ENCODE peak calls at places on chromosomes 12 and 14, in five cellular contexts. O is AG09309, L is lower leg skin, N is IMR-90, W is tibial artery. F is an unnamed sample.

GRCh38 chr12:94689002-94689645 is 38.8 kb upstream of the TMCC3 start:
- DNase-seq in W (no peak), O (no peak), L (no peak), N (peak; percentile 27), F (no peak)

GRCh38 chr12:55142896-55143870 is 17.0 kb downstream of the OR9K2 start:
- DNase-seq in W (no peak), L (no peak), N (peak; percentile 38), O (peak; percentile 0), F (peak; percentile 30)

GRCh38 chr12:77406131-77406905 is 340.9 kb upstream of the E2F7 start:
- DNase-seq in O (no peak), W (no peak), L (no peak), N (no peak), F (no peak)

GRCh38 chr14:95052016-95052585 is 105.2 kb downstream of the DICER1 start:
- DNase-seq in L (no peak), N (no peak), W (no peak), O (no peak), F (no peak)

GRCh38 chr12:100168562-100168961 is 25.9 kb upstream of the BLTP3B start:
- DNase-seq in W (no peak), O (no peak), N (no peak), L (no peak), F (no peak)

GRCh38 chr14:100285913-100286400 is 20.3 kb downstream of the SLC25A29 start:
- DNase-seq in W (no peak), L (no peak), N (no peak), O (no peak), F (no peak)

GRCh38 chr12:122421263-122421814 is 1.1 kb downstream of the CLIP1 start:
- DNase-seq in W (peak; percentile 59), O (no peak), N (peak; percentile 47), L (peak; percentile 58), F (peak; percentile 34)

GRCh38 chr12:96906849-96907664 is at the start of gene NEDD1:
- DNase-seq in W (peak; percentile 79), N (peak; percentile 67), L (peak; percentile 68), O (no peak), F (peak; percentile 70)

GRCh38 chr14:92892589-92892988 is 30.4 kb upstream of the CHGA start:
- DNase-seq in O (no peak), W (no peak), L (no peak), N (no peak), F (no peak)

GRCh38 chr14:64080452-64080851 is 213.7 kb downstream of the ESR2 start:
- DNase-seq in N (no peak), O (no peak), L (no peak), W (no peak), F (no peak)

GRCh38 chr12:79763748-79764452 is 73.1 kb upstream of the PAWR start:
- DNase-seq in N (no peak), O (no peak), L (no peak), W (no peak), F (no peak)

GRCh38 chr12:120055231-120055630 is 61.3 kb downstream of the RAB35 start:
- DNase-seq in W (no peak), L (no peak), O (no peak), N (no peak), F (no peak)

GRCh38 chr14:58118097-58118496 is 33.9 kb downstream of the ARMH4 start:
- DNase-seq in L (no peak), O (no peak), N (no peak), W (no peak), F (no peak)

GRCh38 chr14:61603736-61604135 is 91.6 kb upstream of the HIF1A start:
- DNase-seq in W (no peak), L (no peak), N (peak; percentile 47), O (no peak), F (no peak)

GRCh38 chr12:102376251-102376747 is 104.1 kb downstream of the IGF1 start:
- DNase-seq in O (no peak), N (peak; percentile 48), W (no peak), L (no peak), F (no peak)

GRCh38 chr12:78793982-78794381 is 70.6 kb upstream of the SYT1 start:
- DNase-seq in N (no peak), L (no peak), W (no peak), O (no peak), F (no peak)

GRCh38 chr12:19273482-19274330 is 144.2 kb downstream of the PLEKHA5 start:
- DNase-seq in W (peak; percentile 74), O (peak; percentile 92), L (peak; percentile 59), N (peak; percentile 97), F (peak; percentile 96)

GRCh38 chr12:9668141-9669018 is 1.1 kb upstream of the CLEC2D start:
- DNase-seq in W (no peak), O (no peak), L (no peak), N (peak; percentile 33), F (no peak)

GRCh38 chr12:51941011-51941561 is 10.4 kb upstream of the ACVR1B start:
- DNase-seq in O (no peak), N (peak; percentile 77), L (no peak), W (no peak), F (peak; percentile 16)

GRCh38 chr14:74984241-74985027 is 18.3 kb upstream of the EIF2B2 start:
- DNase-seq in N (no peak), O (no peak), L (no peak), W (peak; percentile 45), F (no peak)

GRCh38 chr14:61493239-61493638 is 171.9 kb downstream of the PRKCH start:
- DNase-seq in W (no peak), N (peak; percentile 94), O (peak; percentile 73), L (no peak), F (peak; percentile 86)

GRCh38 chr12:56129210-56129691 is 1.2 kb downstream of the ESYT1 start:
- DNase-seq in O (no peak), L (peak; percentile 67), N (peak; percentile 36), W (peak; percentile 68), F (no peak)

GRCh38 chr12:127893875-127894635 is 372.9 kb upstream of the TMEM132C start:
- DNase-seq in O (no peak), W (no peak), L (no peak), N (no peak), F (no peak)

GRCh38 chr12:124764451-124764850 is 99.2 kb downstream of the SCARB1 start:
- DNase-seq in O (peak; percentile 50), W (peak; percentile 73), L (no peak), N (peak; percentile 74), F (peak; percentile 62)

GRCh38 chr12:44837114-44837800 is 38.9 kb downstream of the NELL2 start:
- DNase-seq in N (no peak), W (no peak), O (no peak), L (no peak), F (no peak)

GRCh38 chr12:51692016-51692415 is 101.0 kb downstream of the SCN8A start:
- DNase-seq in W (no peak), L (no peak), N (no peak), O (no peak), F (no peak)

GRCh38 chr12:11555743-11556625 is 93.5 kb upstream of the ETV6 start:
- DNase-seq in W (no peak), L (no peak), N (no peak), O (no peak), F (no peak)

GRCh38 chr14:105853089-105853906 is 326.9 kb downstream of the TMEM121 start:
- DNase-seq in N (no peak), L (no peak), O (no peak), W (peak; percentile 9), F (no peak)
- TF ChIP-seq CTCF in N (no peak), L (no peak), O (no peak), W (no peak), F (no peak)

DNA sequence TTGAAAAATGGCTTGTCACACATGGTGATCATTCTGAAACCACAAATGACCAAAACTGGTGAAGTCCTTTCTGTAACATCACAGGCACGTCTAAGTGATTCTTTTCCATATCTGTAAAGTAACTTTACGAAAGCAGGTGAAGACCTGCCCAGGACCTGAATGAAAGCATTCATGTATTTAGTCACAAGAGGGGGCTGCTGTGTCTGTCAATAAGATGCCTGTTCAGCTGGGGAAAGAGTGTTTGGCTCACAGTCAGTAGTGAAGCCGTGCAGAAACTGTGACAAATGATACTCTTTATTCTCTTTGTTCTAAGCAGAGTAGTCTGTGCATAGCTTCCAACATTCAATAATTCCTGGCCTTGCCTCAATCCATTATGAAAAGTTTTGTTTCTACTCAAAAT is 373.5 kb upstream of the OR4E1 start:
- DNase-seq in L (no peak), W (no peak), O (no peak), N (no peak), F (no peak)
- TF ChIP-seq CTCF in L (no peak), W (no peak), O (no peak), N (peak; percentile 8), F (no peak)

DNA sequence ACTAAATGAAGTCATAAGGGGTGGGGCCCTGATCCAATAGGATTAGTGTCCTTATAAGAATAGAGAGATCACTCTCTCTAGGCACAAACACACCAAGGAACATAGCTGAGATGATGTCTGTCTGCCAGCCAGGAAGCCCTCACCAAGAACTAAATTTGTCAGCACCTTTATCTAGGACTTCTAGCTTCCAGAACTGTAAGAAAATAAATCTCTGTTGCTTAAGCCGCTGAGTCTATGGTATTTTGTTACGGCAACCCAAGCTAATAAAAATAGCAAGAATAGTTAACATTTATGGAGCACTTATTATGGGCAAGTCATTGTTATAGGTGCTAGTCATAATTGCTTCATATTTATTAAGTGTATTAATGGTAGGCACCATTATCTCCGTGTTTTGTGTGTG is 249.6 kb downstream of the MSRB3 start:
- DNase-seq in L (no peak), O (no peak), N (no peak), W (no peak), F (no peak)
- TF ChIP-seq CTCF in L (no peak), O (no peak), N (no peak), W (no peak), F (no peak)

GRCh38 chr12:101166866-101167265 is 43.2 kb downstream of the SLC5A8 start:
- DNase-seq in O (no peak), N (no peak), L (no peak), W (no peak), F (no peak)

GRCh38 chr12:101173197-101173749 is 36.8 kb downstream of the SLC5A8 start:
- DNase-seq in W (no peak), O (no peak), N (no peak), L (no peak), F (no peak)

GRCh38 chr12:101168000-101168399 is 42.0 kb downstream of the SLC5A8 start:
- DNase-seq in O (no peak), W (no peak), L (no peak), N (no peak), F (no peak)

GRCh38 chr12:101174576-101174975 is 35.5 kb downstream of the SLC5A8 start:
- DNase-seq in O (no peak), N (no peak), W (no peak), L (no peak), F (no peak)

GRCh38 chr12:101172316-101172715 is 37.7 kb downstream of the SLC5A8 start:
- DNase-seq in O (peak; percentile 4), W (no peak), L (no peak), N (peak; percentile 10), F (no peak)
- TF ChIP-seq CTCF in O (peak; percentile 50), W (no peak), L (no peak), N (no peak), F (no peak)

DNA sequence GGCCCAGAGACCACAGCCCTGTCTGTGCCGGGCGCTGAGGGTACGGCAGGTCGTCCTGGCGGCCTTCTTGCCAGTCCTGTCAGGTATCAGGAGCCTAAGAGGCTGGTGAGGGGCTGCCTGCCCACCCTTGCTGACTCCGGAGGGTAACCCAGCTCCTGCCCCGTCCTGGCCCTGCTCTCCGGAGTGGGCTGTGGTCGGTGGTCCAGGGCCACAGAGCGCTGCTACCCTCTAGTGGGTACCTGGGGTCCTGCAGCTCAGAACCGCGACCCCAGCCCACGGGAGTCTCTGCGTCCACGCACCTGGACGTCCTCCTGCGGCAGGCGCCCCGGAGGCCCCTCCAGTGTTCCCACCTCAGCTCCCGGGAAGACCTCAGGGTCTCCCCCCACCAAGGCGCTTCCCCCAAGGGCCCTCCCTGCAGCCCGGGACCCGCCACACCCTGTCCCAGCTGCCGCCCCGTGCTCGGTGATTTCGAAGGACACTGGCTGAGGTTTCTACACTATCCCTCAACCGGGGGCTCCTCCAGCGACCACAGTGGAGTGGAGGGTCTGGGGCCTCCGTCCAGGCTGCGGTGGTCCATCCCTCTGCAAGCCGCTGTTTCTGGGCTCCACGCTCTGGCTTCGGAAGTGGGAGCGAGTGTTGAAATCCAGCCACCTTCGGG is 75.9 kb upstream of the FBRSL1 start:
- DNase-seq in L (no peak), N (no peak), W (no peak), O (no peak), F (no peak)
- TF ChIP-seq CTCF in L (no peak), N (peak; percentile 40), W (no peak), O (peak; percentile 53), F (peak; percentile 73)